ENCODE peak calls at places on chromosomes 3 and 15, in four cellular contexts. I, F, T and W are unnamed samples.

GRCh38 chr15:35545316-35545824 is 595 bp downstream of the DPH6 start:
- DNase-seq in I (peak), F (peak), T (no peak), W (peak)

GRCh38 chr3:98013428-98014349 is 21.4 kb downstream of the GABRR3 start:
- DNase-seq in I (peak), F (no peak), T (no peak), W (no peak)

GRCh38 chr3:41508063-41508696 is 308.9 kb downstream of the CTNNB1 start:
- DNase-seq in I (peak), F (no peak), T (no peak), W (no peak)

GRCh38 chr15:74497584-74497983 is 36.6 kb upstream of the UBL7 start:
- DNase-seq in I (no peak), F (no peak), T (peak), W (no peak)

GRCh38 chr3:197463279-197463678 is 92.5 kb downstream of the BDH1 start:
- DNase-seq in I (peak), F (no peak), T (no peak), W (no peak)

GRCh38 chr15:51830279-51830806 is 890 bp downstream of the TMOD3 start:
- DNase-seq in I (peak), F (no peak), T (peak), W (no peak)

GRCh38 chr15:84572231-84572630 is 28.6 kb upstream of the ZSCAN2 start:
- DNase-seq in I (peak), F (no peak), T (no peak), W (no peak)

GRCh38 chr3:25426408-25426807 is 1.7 kb upstream of the RARB start:
- DNase-seq in I (peak), F (no peak), T (no peak), W (no peak)

GRCh38 chr3:97975466-97975865 is 3.2 kb upstream of the RIOX2 start:
- DNase-seq in I (no peak), F (no peak), T (no peak), W (no peak)

GRCh38 chr3:99659032-99659431 is 20.6 kb downstream of the COL8A1 start:
- DNase-seq in I (peak), F (no peak), T (no peak), W (no peak)

GRCh38 chr3:186137051-186137685 is 28.3 kb upstream of the ETV5 start:
- DNase-seq in I (no peak), F (no peak), T (no peak), W (no peak)

GRCh38 chr3:32383136-32383711 is 8.4 kb upstream of the CMTM7 start:
- DNase-seq in I (no peak), F (no peak), T (no peak), W (no peak)

GRCh38 chr3:44318929-44319328 is 19.6 kb upstream of the TCAIM start:
- DNase-seq in I (no peak), F (no peak), T (no peak), W (no peak)

GRCh38 chr15:33789141-33789540 is 179.2 kb upstream of the CHRM5 start:
- DNase-seq in I (no peak), F (no peak), T (no peak), W (no peak)

GRCh38 chr3:140942221-140943104 is 827 bp downstream of the SLC25A36 start:
- DNase-seq in I (peak), F (peak), T (peak), W (peak)

GRCh38 chr3:150097588-150097890 is 126.8 kb upstream of the PFN2 start:
- DNase-seq in I (peak), F (no peak), T (no peak), W (no peak)

GRCh38 chr15:64763874-64764273 is 11.5 kb downstream of the RBPMS2 start:
- DNase-seq in I (no peak), F (no peak), T (no peak), W (no peak)

GRCh38 chr15:44397869-44398268 is 29.6 kb upstream of the CTDSPL2 start:
- DNase-seq in I (peak), F (no peak), T (no peak), W (no peak)

GRCh38 chr3:78988324-78988723 is 779.5 kb downstream of the ROBO1 start:
- DNase-seq in I (peak), F (no peak), T (no peak), W (no peak)

GRCh38 chr3:185207931-185208746 is 45.7 kb downstream of the EHHADH start:
- DNase-seq in I (no peak), F (no peak), T (no peak), W (no peak)

GRCh38 chr3:143122089-143122430 is 2.5 kb downstream of the CHST2 start:
- DNase-seq in I (no peak), F (no peak), T (no peak), W (no peak)

GRCh38 chr15:87877114-87877810 is 379.3 kb downstream of the NTRK3 start:
- DNase-seq in I (peak), F (peak), T (no peak), W (no peak)

GRCh38 chr15:98906712-98907083 is 100.9 kb downstream of the PGPEP1L start:
- DNase-seq in I (peak), F (peak), T (no peak), W (no peak)

GRCh38 chr3:151630035-151630434 is 103.7 kb upstream of the AADACL2 start:
- DNase-seq in I (no peak), F (no peak), T (no peak), W (no peak)

GRCh38 chr3:100076544-100077529 is 37.5 kb downstream of the FILIP1L start:
- DNase-seq in I (no peak), F (no peak), T (no peak), W (peak)

GRCh38 chr3:98890960-98891910 is 10.3 kb downstream of the DCBLD2 start:
- DNase-seq in I (no peak), F (no peak), T (no peak), W (no peak)